ENCODE peak calls at places on chromosomes 6 and 20, in nine cellular contexts. W, I, E, P, Y, O, S, R and N are unnamed samples.

GRCh38 chr20:11891081-11891826 is 26.4 kb upstream of the BTBD3 start:
- DNase-seq in W (peak; percentile 70), I (peak; percentile 5), E (peak; percentile 59), P (peak; percentile 65), Y (peak; percentile 68), O (no peak), S (peak; percentile 33), R (no peak), N (peak; percentile 41)

GRCh38 chr20:20740595-20740994 is 28.2 kb upstream of the RALGAPA2 start:
- DNase-seq in W (no peak), I (no peak), E (no peak), P (no peak), Y (no peak), O (no peak), S (no peak), R (no peak), N (no peak)

GRCh38 chr20:13008761-13009681 is at the start of gene SPTLC3:
- DNase-seq in W (no peak), I (no peak), E (peak; percentile 21), P (no peak), Y (peak; percentile 16), O (no peak), S (peak; percentile 76), R (no peak), N (peak; percentile 57)

GRCh38 chr20:62628691-62629090 is 13.6 kb upstream of the SLCO4A1 start:
- DNase-seq in W (no peak), I (no peak), E (no peak), P (no peak), Y (no peak), O (no peak), S (peak; percentile 28), R (no peak), N (no peak)

GRCh38 chr6:144181639-144182038 is 31.3 kb downstream of the STX11 start:
- DNase-seq in W (no peak), I (no peak), E (no peak), P (no peak), Y (no peak), O (no peak), S (no peak), R (no peak), N (no peak)

GRCh38 chr20:18034039-18034438 is 23.7 kb downstream of the OVOL2 start:
- DNase-seq in W (no peak), I (no peak), E (no peak), P (no peak), Y (no peak), O (no peak), S (no peak), R (no peak), N (no peak)

GRCh38 chr6:148747145-148747492 is 289 bp downstream of the UST start:
- DNase-seq in W (peak; percentile 81), I (no peak), E (peak; percentile 71), P (peak; percentile 54), Y (peak; percentile 64), O (peak; percentile 27), S (no peak), R (no peak), N (peak; percentile 40)

GRCh38 chr20:60009826-60010616 is 51.8 kb downstream of the CDH26 start:
- DNase-seq in W (no peak), I (no peak), E (no peak), P (no peak), Y (no peak), O (no peak), S (no peak), R (no peak), N (peak; percentile 25)

GRCh38 chr6:110878751-110879539 is 4.4 kb downstream of the AMD1 start:
- DNase-seq in W (no peak), I (no peak), E (no peak), P (no peak), Y (no peak), O (peak; percentile 28), S (peak; percentile 35), R (no peak), N (no peak)

GRCh38 chr20:6333110-6333509 is 210.3 kb upstream of the FERMT1 start:
- DNase-seq in W (no peak), I (no peak), E (no peak), P (no peak), Y (no peak), O (no peak), S (no peak), R (no peak), N (no peak)

GRCh38 chr6:36731622-36732310 is 34.1 kb downstream of the RAB44 start:
- DNase-seq in W (no peak), I (no peak), E (no peak), P (no peak), Y (no peak), O (no peak), S (no peak), R (no peak), N (no peak)

GRCh38 chr20:17616480-17617211 is 46.8 kb downstream of the DSTN start:
- DNase-seq in W (no peak), I (no peak), E (no peak), P (no peak), Y (no peak), O (no peak), S (no peak), R (no peak), N (peak; percentile 27)

GRCh38 chr6:30781697-30782424 is 37.5 kb upstream of the IER3 start:
- DNase-seq in W (peak; percentile 96), I (peak; percentile 91), E (peak; percentile 99), P (no peak), Y (peak; percentile 95), O (peak; percentile 33), S (peak; percentile 99), R (peak; percentile 94), N (peak; percentile 97)

GRCh38 chr20:18657575-18657974 is 69.7 kb downstream of the DTD1 start:
- DNase-seq in W (no peak), I (no peak), E (no peak), P (no peak), Y (no peak), O (no peak), S (peak; percentile 34), R (no peak), N (no peak)

GRCh38 chr20:50921055-50921454 is 10.2 kb downstream of the ADNP start:
- DNase-seq in W (no peak), I (no peak), E (no peak), P (no peak), Y (no peak), O (no peak), S (no peak), R (no peak), N (no peak)

DNA sequence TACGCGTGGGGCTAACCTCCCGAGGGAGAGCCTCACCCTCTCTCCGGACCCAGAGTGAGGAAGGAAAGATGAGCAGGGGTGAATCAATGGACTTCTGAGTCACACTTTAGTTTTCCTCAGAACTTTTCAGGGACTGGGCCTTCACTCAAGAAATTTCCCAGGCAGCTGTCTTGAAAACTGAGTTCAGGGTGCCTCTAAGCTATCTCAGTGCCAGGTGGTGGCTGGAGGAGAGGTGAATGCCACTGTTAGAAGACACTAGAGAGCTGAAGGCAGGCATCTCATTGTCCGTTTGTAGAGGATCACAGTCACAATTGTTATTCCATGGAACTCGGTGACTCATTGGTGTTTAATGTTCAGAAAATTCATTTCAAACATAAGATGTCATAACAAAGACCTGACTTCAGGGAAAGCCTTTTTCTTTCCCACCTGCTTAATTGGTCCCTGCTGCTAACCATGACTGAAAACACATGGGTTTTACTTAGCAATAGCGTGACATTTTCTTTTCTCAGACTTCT is 5.3 kb upstream of the SERPINB6 start:
- DNase-seq in W (no peak), I (no peak), E (no peak), P (no peak), Y (no peak), O (no peak), S (peak; percentile 76), R (no peak), N (no peak)
- H3K27ac ChIP-seq in W (no peak overlapping the region), I (no peak overlapping the region), E (no peak overlapping the region), P (no peak overlapping the region), Y (no peak overlapping the region), O (no peak overlapping the region), S (peak overlapping the region; percentile 72), R (peak overlapping the region; percentile 37), N (no peak overlapping the region)

GRCh38 chr20:1130058-1130694 is 11.8 kb downstream of the PSMF1 start:
- DNase-seq in W (no peak), I (no peak), E (no peak), P (no peak), Y (no peak), O (no peak), S (no peak), R (no peak), N (no peak)
- H3K27ac ChIP-seq in W (no peak overlapping the region), I (no peak overlapping the region), E (no peak overlapping the region), P (no peak overlapping the region), Y (no peak overlapping the region), O (no peak overlapping the region), S (no peak overlapping the region), R (no peak overlapping the region), N (no peak overlapping the region)

GRCh38 chr6:118507636-118508035 is 40.5 kb upstream of the PLN start:
- DNase-seq in W (no peak), I (no peak), E (no peak), P (no peak), Y (no peak), O (no peak), S (no peak), R (no peak), N (no peak)

GRCh38 chr6:118504611-118505010 is 43.5 kb upstream of the PLN start:
- DNase-seq in W (no peak), I (no peak), E (no peak), P (no peak), Y (no peak), O (no peak), S (no peak), R (no peak), N (no peak)

GRCh38 chr6:118505656-118506055 is 42.4 kb upstream of the PLN start:
- DNase-seq in W (no peak), I (no peak), E (no peak), P (no peak), Y (no peak), O (no peak), S (no peak), R (no peak), N (no peak)

GRCh38 chr6:118509009-118509617 is 39.0 kb upstream of the PLN start:
- DNase-seq in W (no peak), I (no peak), E (no peak), P (no peak), Y (no peak), O (no peak), S (no peak), R (peak; percentile 35), N (no peak)

DNA sequence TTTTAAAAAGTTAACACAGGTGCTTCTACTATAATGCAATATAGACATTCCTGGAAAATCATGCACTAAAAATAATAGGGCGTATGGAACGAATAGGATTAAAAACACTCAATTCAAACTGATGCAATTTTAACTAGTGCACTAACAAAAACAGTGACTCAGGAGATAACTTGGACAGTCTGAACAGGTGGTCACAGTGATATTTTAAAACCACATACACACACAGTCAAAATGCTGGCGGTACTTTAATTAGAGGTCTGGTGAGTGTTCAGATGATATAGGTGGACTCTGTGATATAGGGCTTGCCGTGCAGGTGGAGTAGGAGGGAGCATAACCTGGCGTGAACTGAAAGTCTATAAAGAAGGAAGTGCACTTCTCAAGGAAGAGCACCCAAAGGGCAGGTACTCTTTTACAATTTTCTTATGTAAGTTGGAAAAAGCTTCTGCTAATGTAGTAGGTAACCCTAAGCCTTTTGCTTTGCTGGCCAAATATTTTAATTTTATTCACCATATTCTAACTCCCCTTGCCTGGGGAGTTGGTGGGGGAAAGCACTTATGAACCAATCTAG is 41.9 kb upstream of the PLN start:
- DNase-seq in W (no peak), I (no peak), E (no peak), P (no peak), Y (no peak), O (no peak), S (no peak), R (no peak), N (no peak)
- H3K27ac ChIP-seq in W (no peak overlapping the region), I (peak overlapping the region; percentile 47), E (no peak overlapping the region), P (no peak overlapping the region), Y (peak overlapping the region; percentile 86), O (peak overlapping the region; percentile 3), S (no peak overlapping the region), R (no peak overlapping the region), N (no peak overlapping the region)

GRCh38 chr6:15292721-15293302 is 46.9 kb downstream of the JARID2 start:
- DNase-seq in W (no peak), I (no peak), E (no peak), P (no peak), Y (no peak), O (no peak), S (no peak), R (no peak), N (no peak)
- H3K27ac ChIP-seq in W (no peak overlapping the region), I (no peak overlapping the region), E (no peak overlapping the region), P (no peak overlapping the region), Y (peak overlapping the region; percentile 62), O (no peak overlapping the region), S (no peak overlapping the region), R (no peak overlapping the region), N (no peak overlapping the region)